ENCODE peak calls at places on chromosomes 2 and 18, in four cellular contexts. T is AG10803; K is cardiac fibroblast; X is activated CD8-positive, alpha-beta memory T cell treated with anti-CD3 and anti-CD28 coated beads, Interleukin-2, amount 50 U/mL, for 4 hours. Q is an unnamed sample.

GRCh38 chr2:17208511-17208910 is 309.7 kb downstream of the RAD51AP2 start:
- DNase-seq in T (peak; percentile 58), K (peak; percentile 13), X (no peak), Q (peak; percentile 65)

GRCh38 chr2:183063083-183063482 is 15.5 kb upstream of the DUSP19 start:
- DNase-seq in T (peak; percentile 42), K (peak; percentile 92), X (no peak), Q (peak; percentile 58)

GRCh38 chr18:63320690-63321265 is 1.2 kb upstream of the BCL2 start:
- DNase-seq in T (no peak), K (peak; percentile 45), X (peak; percentile 61), Q (peak; percentile 21)

GRCh38 chr2:47339745-47340541 is 63.0 kb upstream of the MSH2 start:
- DNase-seq in T (peak; percentile 46), K (peak; percentile 81), X (no peak), Q (peak; percentile 42)

GRCh38 chr2:132701810-132702209 is 31.8 kb upstream of the LYPD1 start:
- DNase-seq in T (peak; percentile 59), K (peak; percentile 50), X (no peak), Q (no peak)

GRCh38 chr2:24456610-24457556 is 34.2 kb upstream of the NCOA1 start:
- DNase-seq in T (peak; percentile 70), K (peak; percentile 79), X (no peak), Q (peak; percentile 74)

GRCh38 chr18:22848618-22849017 is 84.5 kb upstream of the RBBP8 start:
- DNase-seq in T (peak; percentile 86), K (peak; percentile 93), X (no peak), Q (peak; percentile 93)

GRCh38 chr2:60855989-60856669 is 25.2 kb upstream of the REL start:
- DNase-seq in T (no peak), K (no peak), X (no peak), Q (no peak)

GRCh38 chr2:122322815-122323214 is 567.4 kb downstream of the TSN start:
- DNase-seq in T (no peak), K (no peak), X (no peak), Q (no peak)

GRCh38 chr2:199581935-199582336 is 124.2 kb upstream of the SATB2 start:
- DNase-seq in T (no peak), K (peak; percentile 29), X (no peak), Q (no peak)

GRCh38 chr2:45871541-45871940 is 220.1 kb downstream of the PRKCE start:
- DNase-seq in T (no peak), K (no peak), X (no peak), Q (no peak)

GRCh38 chr18:53780666-53781065 is 443.8 kb downstream of the MBD2 start:
- DNase-seq in T (no peak), K (no peak), X (no peak), Q (no peak)

GRCh38 chr2:230798769-230799399 is 65.9 kb upstream of the ITM2C start:
- DNase-seq in T (peak; percentile 59), K (peak; percentile 73), X (peak; percentile 32), Q (peak; percentile 49)

GRCh38 chr2:46992776-46993175 is 77.2 kb upstream of the MCFD2 start:
- DNase-seq in T (no peak), K (no peak), X (no peak), Q (no peak)

GRCh38 chr2:45681675-45682074 is 30.2 kb downstream of the PRKCE start:
- DNase-seq in T (peak; percentile 88), K (peak; percentile 89), X (no peak), Q (peak; percentile 55)

GRCh38 chr2:100785621-100786296 is 34.2 kb upstream of the NPAS2 start:
- DNase-seq in T (no peak), K (peak; percentile 15), X (no peak), Q (no peak)

GRCh38 chr18:75029456-75029855 is 179.5 kb downstream of the PTGR3 start:
- DNase-seq in T (no peak), K (no peak), X (no peak), Q (no peak)

GRCh38 chr2:43268066-43268971 is 41.9 kb upstream of the ZFP36L2 start:
- DNase-seq in T (peak; percentile 32), K (no peak), X (no peak), Q (no peak)

Q was measured in amniotic epithelial cell.